ENCODE peak calls at places on chromosomes 2 and 18, in nine cellular contexts. N is NCI-H1105 treated with DMSO at 0.1 percent for 48 hours, F is nucleus accumbens, Y is spleen, A is non-pigmented ciliary epithelial cell, H is activated T-cell treated with anti-CD3 and anti-CD28 coated beads for 48 hours, R is NCI-H774, E is stomach, P is NCI-H146. Z is an unnamed sample.

GRCh38 chr2:172252154-172252553 is 149.5 kb upstream of the DLX2 start:
- DNase-seq in N (no peak), F (no peak), Y (no peak), A (no peak), H (no peak), R (no peak), E (no peak), P (no peak), Z (no peak)

GRCh38 chr2:117832905-117833613 is 18.6 kb downstream of the DDX18 start:
- DNase-seq in N (no peak), F (no peak), Y (no peak), A (no peak), H (no peak), R (no peak), E (no peak), P (no peak), Z (no peak)

GRCh38 chr2:79139423-79139822 is 19.1 kb downstream of the REG1A start:
- DNase-seq in N (no peak), F (no peak), Y (no peak), A (no peak), H (no peak), R (no peak), E (no peak), P (no peak), Z (no peak)

GRCh38 chr2:55859875-55860274 is 63.7 kb downstream of the EFEMP1 start:
- DNase-seq in N (no peak), F (no peak), Y (no peak), A (no peak), H (no peak), R (no peak), E (no peak), P (no peak), Z (no peak)

GRCh38 chr2:231667497-231667896 is 40.8 kb upstream of the PTMA start:
- DNase-seq in N (no peak), F (no peak), Y (no peak), A (no peak), H (no peak), R (no peak), E (no peak), P (no peak), Z (no peak)

GRCh38 chr2:11056614-11057013 is 98.7 kb upstream of the SLC66A3 start:
- DNase-seq in N (peak; percentile 94), F (no peak), Y (no peak), A (peak; percentile 78), H (no peak), R (no peak), E (no peak), P (no peak), Z (no peak)

GRCh38 chr2:191350826-191351225 is 105.6 kb downstream of the MYO1B start:
- DNase-seq in N (no peak), F (no peak), Y (no peak), A (no peak), H (no peak), R (no peak), E (no peak), P (no peak), Z (no peak)

GRCh38 chr18:48129621-48130082 is 199.2 kb upstream of the SMAD2 start:
- DNase-seq in N (peak; percentile 44), F (no peak), Y (peak; percentile 43), A (no peak), H (no peak), R (no peak), E (no peak), P (no peak), Z (no peak)

GRCh38 chr2:237967463-237967871 is 653 bp downstream of the UBE2F start:
- DNase-seq in N (no peak), F (no peak), Y (peak; percentile 92), A (no peak), H (no peak), R (peak; percentile 1), E (peak; percentile 30), P (peak; percentile 49), Z (no peak)

GRCh38 chr2:189830510-189830909 is 46.3 kb downstream of the PMS1 start:
- DNase-seq in N (no peak), F (no peak), Y (no peak), A (no peak), H (no peak), R (no peak), E (no peak), P (no peak), Z (no peak)

GRCh38 chr2:150295544-150295943 is 191.9 kb downstream of the RND3 start:
- DNase-seq in N (no peak), F (no peak), Y (no peak), A (no peak), H (no peak), R (no peak), E (no peak), P (no peak), Z (no peak)

GRCh38 chr18:76232813-76233212 is 262.2 kb downstream of the ZNF516 start:
- DNase-seq in N (no peak), F (no peak), Y (no peak), A (no peak), H (no peak), R (no peak), E (no peak), P (no peak), Z (no peak)

GRCh38 chr2:70029814-70030409 is 57.4 kb upstream of the PCBP1 start:
- DNase-seq in N (no peak), F (peak; percentile 44), Y (no peak), A (no peak), H (no peak), R (no peak), E (peak; percentile 38), P (no peak), Z (no peak)

GRCh38 chr2:46309052-46309953 is 12.1 kb downstream of the EPAS1 start:
- DNase-seq in N (no peak), F (no peak), Y (no peak), A (no peak), H (no peak), R (no peak), E (no peak), P (no peak), Z (no peak)

GRCh38 chr2:224909885-224910517 is 132.3 kb downstream of the DOCK10 start:
- DNase-seq in N (peak; percentile 7), F (no peak), Y (no peak), A (peak; percentile 53), H (no peak), R (peak; percentile 54), E (peak; percentile 35), P (peak; percentile 67), Z (no peak)

GRCh38 chr2:25366629-25367028 is 24.9 kb upstream of the DNMT3A start:
- DNase-seq in N (no peak), F (no peak), Y (peak; percentile 39), A (no peak), H (no peak), R (no peak), E (no peak), P (no peak), Z (no peak)

GRCh38 chr2:198440833-198441232 is 636.4 kb downstream of the PLCL1 start:
- DNase-seq in N (no peak), F (no peak), Y (no peak), A (no peak), H (no peak), R (no peak), E (no peak), P (no peak), Z (no peak)

GRCh38 chr18:13395577-13395976 is 177.0 kb downstream of the LDLRAD4 start:
- DNase-seq in N (no peak), F (no peak), Y (no peak), A (no peak), H (no peak), R (no peak), E (no peak), P (no peak), Z (no peak)

GRCh38 chr2:160703648-160704585 is 210.3 kb upstream of the RBMS1 start:
- DNase-seq in N (no peak), F (no peak), Y (no peak), A (no peak), H (no peak), R (no peak), E (no peak), P (no peak), Z (peak; percentile 19)

GRCh38 chr2:240284503-240285259 is 144.2 kb upstream of the OTOS start:
- DNase-seq in N (no peak), F (no peak), Y (no peak), A (no peak), H (no peak), R (no peak), E (no peak), P (no peak), Z (no peak)

GRCh38 chr18:79258447-79258846 is 137.3 kb upstream of the NFATC1 start:
- DNase-seq in N (no peak), F (no peak), Y (no peak), A (no peak), H (no peak), R (no peak), E (no peak), P (peak; percentile 38), Z (no peak)

GRCh38 chr2:150413416-150413815 is 74.1 kb downstream of the RND3 start:
- DNase-seq in N (no peak), F (no peak), Y (no peak), A (no peak), H (no peak), R (no peak), E (no peak), P (no peak), Z (no peak)

GRCh38 chr2:190626656-190627055 is 22.2 kb upstream of the NAB1 start:
- DNase-seq in N (no peak), F (no peak), Y (no peak), A (no peak), H (no peak), R (no peak), E (no peak), P (no peak), Z (no peak)

GRCh38 chr2:133642831-133643230 is 74.6 kb upstream of the NCKAP5 start:
- DNase-seq in N (no peak), F (no peak), Y (no peak), A (no peak), H (no peak), R (no peak), E (no peak), P (no peak), Z (no peak)

GRCh38 chr2:63763336-63764056 is 78.2 kb upstream of the UGP2 start:
- DNase-seq in N (no peak), F (no peak), Y (no peak), A (no peak), H (no peak), R (no peak), E (no peak), P (no peak), Z (no peak)

GRCh38 chr18:42114310-42114943 is 159.4 kb downstream of the PIK3C3 start:
- DNase-seq in N (peak; percentile 77), F (peak; percentile 38), Y (no peak), A (peak; percentile 42), H (peak; percentile 23), R (peak; percentile 73), E (peak; percentile 45), P (peak; percentile 87), Z (no peak)

GRCh38 chr2:64626963-64627760 is 26.6 kb downstream of the SERTAD2 start:
- DNase-seq in N (no peak), F (peak; percentile 70), Y (no peak), A (no peak), H (no peak), R (peak; percentile 69), E (no peak), P (peak; percentile 90), Z (no peak)

GRCh38 chr18:52781113-52781512 is 441.1 kb downstream of the DCC start:
- DNase-seq in N (no peak), F (no peak), Y (no peak), A (no peak), H (no peak), R (no peak), E (no peak), P (no peak), Z (no peak)

GRCh38 chr18:28039078-28039477 is 137.9 kb downstream of the CDH2 start:
- DNase-seq in N (no peak), F (no peak), Y (no peak), A (peak; percentile 71), H (no peak), R (no peak), E (no peak), P (no peak), Z (no peak)

GRCh38 chr2:10658041-10658913 is 31.5 kb downstream of the NOL10 start:
- DNase-seq in N (no peak), F (no peak), Y (no peak), A (peak; percentile 67), H (no peak), R (no peak), E (no peak), P (no peak), Z (no peak)

GRCh38 chr2:66966631-66967030 is 430.5 kb upstream of the ETAA1 start:
- DNase-seq in N (no peak), F (no peak), Y (no peak), A (no peak), H (no peak), R (no peak), E (no peak), P (no peak), Z (no peak)

Z was measured in GF-D8.